ENCODE peak calls at places on chromosome 17, in four cellular contexts. T is fibroblast of lung; J is CD4-positive, alpha-beta memory T cell; C is PC-3. Y is an unnamed sample.

GRCh38 chr17:55334285-55334684 is 69.5 kb downstream of the HLF start:
- DNase-seq in T (peak), J (no peak), C (no peak), Y (no peak)

GRCh38 chr17:58595194-58595792 is 80.9 kb upstream of the MTMR4 start:
- DNase-seq in T (no peak), J (no peak), C (no peak), Y (no peak)

GRCh38 chr17:2711608-2712299 is at the start of gene CLUH:
- DNase-seq in T (peak), J (peak), C (peak), Y (peak)

GRCh38 chr17:36918260-36918691 is 19.0 kb upstream of the LHX1 start:
- DNase-seq in T (peak), J (no peak), C (no peak), Y (no peak)

GRCh38 chr17:4896332-4897197 is 2.8 kb upstream of the C17orf107 start:
- DNase-seq in T (no peak), J (no peak), C (no peak), Y (no peak)

GRCh38 chr17:69404398-69404797 is 10.1 kb upstream of the MAP2K6 start:
- DNase-seq in T (no peak), J (no peak), C (peak), Y (no peak)

GRCh38 chr17:50778471-50778870 is 11.2 kb upstream of the ANKRD40CL start:
- DNase-seq in T (no peak), J (no peak), C (no peak), Y (no peak)

GRCh38 chr17:30600830-30601494 is 123.8 kb downstream of the GOSR1 start:
- DNase-seq in T (peak), J (peak), C (peak), Y (no peak)

GRCh38 chr17:47615766-47616424 is 33.8 kb upstream of the KPNB1 start:
- DNase-seq in T (peak), J (peak), C (peak), Y (no peak)

GRCh38 chr17:48791128-48792032 is 25.6 kb downstream of the TTLL6 start:
- DNase-seq in T (peak), J (no peak), C (peak), Y (peak)

GRCh38 chr17:74201250-74201649 is 2.2 kb upstream of the RPL38 start:
- DNase-seq in T (no peak), J (no peak), C (peak), Y (peak)

GRCh38 chr17:39277110-39277509 is 51.4 kb upstream of the STAC2 start:
- DNase-seq in T (no peak), J (no peak), C (no peak), Y (no peak)

GRCh38 chr17:45841883-45842525 is 2.7 kb upstream of the SPPL2C start:
- DNase-seq in T (peak), J (no peak), C (peak), Y (no peak)

GRCh38 chr17:44965491-44966234 is 2.4 kb downstream of the C1QL1 start:
- DNase-seq in T (no peak), J (no peak), C (no peak), Y (no peak)

GRCh38 chr17:50689956-50690886 is 17.5 kb downstream of the ANKRD40 start:
- DNase-seq in T (peak), J (no peak), C (peak), Y (no peak)

GRCh38 chr17:82900741-82901140 is 60.9 kb upstream of the ZNF750 start:
- DNase-seq in T (peak), J (no peak), C (no peak), Y (no peak)
- H3K27ac ChIP-seq in T (no peak), J (no peak), C (no peak), Y (no peak)

GRCh38 chr17:34996422-34997029 is 16.2 kb downstream of the LIG3 start:
- DNase-seq in T (no peak), J (no peak), C (no peak), Y (no peak)
- H3K27ac ChIP-seq in T (no peak), J (no peak), C (no peak), Y (no peak)

GRCh38 chr17:41970901-41971331 is 4.3 kb downstream of the CNP start:
- DNase-seq in T (no peak), J (no peak), C (no peak), Y (no peak)

GRCh38 chr17:41972571-41973411 is 6.2 kb downstream of the CNP start:
- DNase-seq in T (no peak), J (no peak), C (peak), Y (peak)

GRCh38 chr17:41974031-41974430 is 7.4 kb downstream of the CNP start:
- DNase-seq in T (no peak), J (no peak), C (no peak), Y (no peak)

GRCh38 chr17:41973457-41973856 is 6.9 kb downstream of the CNP start:
- DNase-seq in T (no peak), J (no peak), C (no peak), Y (no peak)

GRCh38 chr17:41971721-41972523 is 5.3 kb downstream of the CNP start:
- DNase-seq in T (no peak), J (no peak), C (no peak), Y (no peak)
- H3K27ac ChIP-seq in T (no peak), J (no peak), C (peak), Y (peak)

GRCh38 chr17:40471856-40472732 is 28.8 kb downstream of the IGFBP4 start:
- DNase-seq in T (peak), J (no peak), C (no peak), Y (no peak)
- H3K27ac ChIP-seq in T (no peak), J (no peak), C (no peak), Y (no peak)

DNA sequence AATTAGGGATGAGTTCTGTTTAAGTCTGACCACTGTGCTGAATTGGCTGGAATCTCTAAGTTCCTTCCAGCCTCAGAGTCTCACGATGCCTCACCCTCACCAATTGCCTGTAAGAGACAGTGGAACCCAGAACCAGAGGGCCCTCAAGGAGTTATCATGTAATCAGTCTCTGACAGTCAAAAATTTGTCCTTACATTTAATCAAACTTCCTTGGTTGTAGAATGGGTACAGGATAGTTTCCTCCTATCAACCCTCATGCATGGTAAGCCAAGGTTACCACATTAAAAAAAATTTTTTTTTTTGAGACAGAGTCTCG is 83.2 kb downstream of the CDK5R1 start:
- DNase-seq in T (no peak), J (no peak), C (no peak), Y (no peak)
- H3K27ac ChIP-seq in T (no peak), J (no peak), C (peak), Y (peak)

GRCh38 chr17:8160741-8161221 is 2.0 kb downstream of the VAMP2 start:
- DNase-seq in T (no peak), J (no peak), C (no peak), Y (no peak)
- H3K27ac ChIP-seq in T (no peak), J (peak), C (no peak), Y (no peak)

GRCh38 chr17:27565874-27566672 is 64.9 kb upstream of the LGALS9 start:
- DNase-seq in T (peak), J (no peak), C (no peak), Y (no peak)
- H3K27ac ChIP-seq in T (no peak), J (no peak), C (no peak), Y (no peak)

GRCh38 chr17:356671-357434 is 4.2 kb upstream of the RPH3AL start:
- DNase-seq in T (no peak), J (no peak), C (no peak), Y (no peak)
- H3K27ac ChIP-seq in T (no peak), J (no peak), C (no peak), Y (no peak)

Y was measured in SJCRH30.